ENCODE peak calls at places on chromosomes 6 and 20, in four cellular contexts. Y, B, C and X are unnamed samples.

GRCh38 chr6:2245954-2246863 is 804 bp upstream of the GMDS start:
- DNase-seq in C (peak), B (peak), Y (peak), X (peak)

GRCh38 chr6:54020311-54020710 is 90.9 kb upstream of the MLIP start:
- DNase-seq in Y (no peak), C (no peak), B (no peak), X (no peak)

GRCh38 chr6:29451471-29452193 is 5.2 kb downstream of the OR11A1 start:
- DNase-seq in C (no peak), B (no peak), Y (no peak), X (no peak)

GRCh38 chr6:151291145-151292055 is 51.6 kb downstream of the AKAP12 start:
- DNase-seq in B (peak), Y (no peak), C (peak), X (peak)

GRCh38 chr6:163897030-163897429 is 482.5 kb downstream of the QKI start:
- DNase-seq in Y (no peak), B (no peak), C (no peak), X (no peak)

GRCh38 chr6:40587240-40588069 is at the start of gene LRFN2:
- DNase-seq in B (peak), C (peak), Y (peak), X (peak)

GRCh38 chr6:27400877-27401642 is 12.5 kb downstream of the ZNF391 start:
- DNase-seq in B (no peak), C (no peak), Y (no peak), X (no peak)

GRCh38 chr20:33014336-33015113 is 7.0 kb downstream of the BPIFB2 start:
- DNase-seq in B (no peak), Y (no peak), C (peak), X (no peak)

GRCh38 chr6:35485402-35485877 is 11.4 kb downstream of the TEAD3 start:
- DNase-seq in Y (peak), C (peak), B (no peak), X (peak)

GRCh38 chr20:48716086-48716485 is 111.7 kb downstream of the PREX1 start:
- DNase-seq in C (no peak), B (no peak), Y (no peak), X (no peak)

GRCh38 chr6:144582939-144583613 is 297.9 kb downstream of the UTRN start:
- DNase-seq in Y (no peak), C (peak), B (no peak), X (peak)

GRCh38 chr6:7431241-7431593 is 41.6 kb downstream of the RIOK1 start:
- DNase-seq in C (no peak), Y (no peak), B (no peak), X (no peak)

GRCh38 chr6:71336901-71337300 is 48.3 kb downstream of the OGFRL1 start:
- DNase-seq in Y (no peak), B (no peak), C (no peak), X (no peak)

GRCh38 chr6:138291036-138291848 is 73.0 kb upstream of the PBOV1 start:
- DNase-seq in Y (no peak), B (no peak), C (peak), X (no peak)

GRCh38 chr20:24762371-24762770 is 186.7 kb upstream of the CST7 start:
- DNase-seq in B (peak), Y (no peak), C (no peak), X (no peak)

GRCh38 chr20:5073154-5074049 is 46.4 kb downstream of the PCNA start:
- DNase-seq in B (peak), C (no peak), Y (peak), X (peak)

GRCh38 chr6:133463789-133464188 is 222.6 kb downstream of the EYA4 start:
- DNase-seq in B (no peak), Y (no peak), C (no peak), X (no peak)

GRCh38 chr20:41172296-41173140 is 35.2 kb downstream of the PLCG1 start:
- DNase-seq in C (no peak), B (peak), Y (no peak), X (no peak)

GRCh38 chr6:143149771-143150170 is 89.1 kb downstream of the AIG1 start:
- DNase-seq in C (no peak), Y (no peak), B (no peak), X (no peak)

DNA sequence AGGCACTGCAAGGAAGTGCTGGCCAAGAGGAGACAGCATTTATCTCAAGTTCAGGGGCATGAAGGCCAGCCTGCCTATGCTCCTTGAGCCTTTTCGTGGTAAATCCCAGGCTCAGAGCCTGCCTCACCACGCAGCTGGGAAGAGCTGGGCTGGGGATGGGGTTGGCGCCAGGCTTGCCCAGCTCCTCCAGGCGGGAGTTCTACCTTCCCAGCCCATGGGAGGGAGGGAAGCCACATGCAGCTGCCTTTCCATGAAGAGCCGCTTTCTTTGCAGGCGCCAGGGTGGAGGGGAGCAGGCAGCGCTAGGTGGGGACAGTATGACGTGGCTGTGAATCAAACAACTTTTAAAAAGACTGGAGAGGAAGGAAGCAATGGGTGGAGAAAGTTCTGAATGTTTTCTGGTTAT is 19.5 kb upstream of the SIRT5 start:
- DNase-seq in B (no peak), C (peak), Y (peak), X (peak)
- H3K27ac ChIP-seq in B (no peak), C (no peak), Y (no peak), X (peak)

GRCh38 chr6:13392462-13392861 is 64.1 kb upstream of the TBC1D7 start:
- DNase-seq in Y (no peak), B (no peak), C (no peak), X (no peak)

GRCh38 chr6:13396241-13396792 is 68.0 kb upstream of the TBC1D7 start:
- DNase-seq in Y (no peak), C (no peak), B (no peak), X (no peak)

GRCh38 chr6:13395272-13396237 is 67.2 kb upstream of the TBC1D7 start:
- DNase-seq in C (no peak), B (peak), Y (peak), X (peak)

GRCh38 chr6:13391537-13391936 is 63.2 kb upstream of the TBC1D7 start:
- DNase-seq in B (no peak), C (no peak), Y (no peak), X (no peak)

DNA sequence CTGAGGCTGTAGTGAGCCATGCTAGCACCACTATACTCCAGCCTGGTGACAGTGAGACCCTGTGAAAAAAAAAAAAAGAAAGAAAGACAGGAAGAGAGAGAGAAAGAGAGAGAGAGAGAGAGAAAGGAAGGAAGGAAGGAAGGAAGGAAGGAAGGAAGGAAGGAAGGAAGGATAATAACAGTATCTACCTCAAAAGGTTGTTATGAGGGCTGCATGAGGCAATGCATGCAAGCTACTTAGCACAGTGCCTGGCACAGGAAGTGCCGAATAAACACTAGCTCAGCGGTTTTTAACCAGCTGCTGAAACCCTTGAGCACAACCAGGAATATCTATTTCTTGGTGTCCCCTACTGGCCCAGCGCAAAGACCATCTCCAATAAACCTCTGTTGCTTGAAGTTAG is 62.3 kb upstream of the TBC1D7 start:
- DNase-seq in C (no peak), Y (no peak), B (no peak), X (no peak)
- TF ChIP-seq CTCF in C (no peak), Y (no peak), B (no peak), X (no peak)

GRCh38 chr20:63895886-63896135 is 885 bp downstream of the DNAJC5 start:
- DNase-seq in B (no peak), Y (no peak), C (peak), X (no peak)
- H3K27ac ChIP-seq in B (peak), Y (peak), C (no peak), X (peak)

DNA sequence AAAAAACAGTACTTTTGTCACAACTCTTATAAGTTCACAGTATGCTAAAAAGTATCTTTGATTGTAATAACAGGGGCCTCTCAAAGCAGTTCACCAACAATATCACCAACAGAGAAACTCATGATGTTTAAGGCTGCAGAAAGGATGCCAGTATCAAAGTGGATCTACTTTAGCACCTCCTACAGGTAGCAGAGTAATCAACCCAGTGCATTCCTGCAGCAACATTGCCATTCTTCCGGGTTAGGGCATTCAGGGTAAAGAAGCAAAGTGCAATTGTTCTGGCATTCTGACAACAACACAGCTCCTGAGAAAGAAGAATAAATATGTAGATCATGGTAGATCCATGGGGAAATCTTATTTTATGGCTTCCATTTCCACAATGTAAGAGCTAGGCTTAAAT is 7.6 kb upstream of the SLC17A4 start:
- DNase-seq in C (no peak), Y (no peak), B (no peak), X (no peak)
- TF ChIP-seq CTCF in C (peak), Y (no peak), B (no peak), X (no peak)

DNA sequence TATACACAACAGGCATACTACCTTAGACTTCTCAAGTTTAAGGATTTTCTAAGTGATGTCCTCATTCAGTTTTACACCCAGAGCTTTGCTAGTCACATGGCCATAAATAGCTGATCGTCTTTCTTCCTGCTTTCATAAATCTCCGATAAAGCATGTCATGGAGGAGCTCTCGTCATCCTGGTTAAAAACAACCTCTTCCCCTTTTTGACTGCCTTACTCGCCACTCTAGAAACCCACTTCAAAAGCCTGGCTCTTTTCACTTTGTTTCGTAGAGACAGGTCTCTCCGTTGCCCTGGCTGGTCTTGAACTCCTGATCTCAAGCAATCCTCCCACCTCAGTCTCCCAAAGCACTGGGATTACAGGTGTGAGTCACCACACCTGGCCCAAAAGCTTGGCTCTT is 67.0 kb upstream of the SMIM29 start:
- DNase-seq in B (no peak), Y (no peak), C (no peak), X (no peak)
- H3K27ac ChIP-seq in B (no peak), Y (no peak), C (no peak), X (peak)

GRCh38 chr6:33297956-33298772 is 578 bp downstream of the RGL2 start:
- DNase-seq in C (peak), Y (peak), B (peak), X (peak)
- TF ChIP-seq CTCF in C (peak), Y (no peak), B (no peak), X (no peak)